ENCODE peak calls at places on chromosomes 4 and X, in five cellular contexts. B is colonic mucosa; Y is adipocyte; T is CD8-positive, alpha-beta T cell; E is Right ventricle myocardium inferior. H is an unnamed sample.

GRCh38 chr4:25821267-25821666 is 41.5 kb downstream of the SEL1L3 start:
- DNase-seq in B (no peak), T (no peak), E (no peak), Y (no peak), H (no peak)

GRCh38 chrX:129006491-129006890 is 516.8 kb downstream of the SMARCA1 start:
- DNase-seq in B (no peak), T (no peak), Y (no peak), E (no peak), H (no peak)

GRCh38 chr4:46329118-46329976 is 60.6 kb downstream of the GABRA2 start:
- DNase-seq in E (no peak), T (no peak), Y (no peak), B (peak; percentile 33), H (no peak)

GRCh38 chrX:132737743-132738142 is 220.7 kb downstream of the HS6ST2 start:
- DNase-seq in Y (no peak), B (no peak), E (no peak), T (no peak), H (no peak)

GRCh38 chr4:7894098-7894676 is 45.5 kb downstream of the AFAP1 start:
- DNase-seq in T (no peak), B (no peak), E (no peak), Y (no peak), H (peak; percentile 47)

GRCh38 chr4:10333942-10334341 is 123.3 kb downstream of the ZNF518B start:
- DNase-seq in Y (no peak), T (no peak), B (no peak), E (no peak), H (no peak)

GRCh38 chrX:54045563-54046228 is 1.4 kb upstream of the PHF8 start:
- DNase-seq in T (no peak), Y (no peak), E (no peak), B (no peak), H (no peak)

GRCh38 chr4:177485528-177485927 is 43.3 kb upstream of the AGA start:
- DNase-seq in Y (peak; percentile 52), E (no peak), T (no peak), B (no peak), H (no peak)

GRCh38 chr4:183638436-183638835 is 20.5 kb downstream of the RWDD4 start:
- DNase-seq in Y (peak; percentile 90), T (no peak), B (no peak), E (no peak), H (no peak)

GRCh38 chr4:27066591-27066990 is 205.9 kb downstream of the STIM2 start:
- DNase-seq in T (no peak), B (peak; percentile 18), Y (no peak), E (peak; percentile 50), H (peak; percentile 72)

GRCh38 chrX:94831364-94831763 is 1157.4 kb downstream of the FAM133A start:
- DNase-seq in B (no peak), E (no peak), T (no peak), Y (peak; percentile 38), H (no peak)

GRCh38 chrX:40127052-40127451 is 29.3 kb upstream of the BCOR start:
- DNase-seq in Y (no peak), B (no peak), T (no peak), E (no peak), H (no peak)

GRCh38 chrX:47849776-47850175 is 13.1 kb downstream of the ZNF81 start:
- DNase-seq in T (no peak), E (no peak), Y (no peak), B (no peak), H (no peak)